ENCODE peak calls at places on chromosomes 3 and 15, in seven cellular contexts. B is thyroid gland, L is suprapubic skin, X is prostate gland, Y is IMR-90, J is stomach, E is ovary. R is an unnamed sample.

GRCh38 chr3:182384182-182384581 is 409.1 kb upstream of the ATP11B start:
- DNase-seq in B (no peak), L (no peak), X (no peak), Y (no peak), J (no peak), E (no peak), R (no peak)

GRCh38 chr3:104145164-104145563 is 1221.5 kb upstream of the ALCAM start:
- DNase-seq in B (no peak), L (no peak), X (no peak), Y (no peak), J (no peak), E (no peak), R (no peak)

GRCh38 chr3:176855901-176856486 is 341.3 kb downstream of the TBL1XR1 start:
- DNase-seq in B (no peak), L (no peak), X (no peak), Y (no peak), J (no peak), E (no peak), R (no peak)

GRCh38 chr3:42224178-42224577 is 41.8 kb downstream of the CCK start:
- DNase-seq in B (no peak), L (no peak), X (no peak), Y (no peak), J (no peak), E (no peak), R (no peak)

GRCh38 chr15:73865904-73866303 is 7.5 kb upstream of the TBC1D21 start:
- DNase-seq in B (no peak), L (no peak), X (no peak), Y (no peak), J (peak; percentile 7), E (no peak), R (no peak)

GRCh38 chr15:73127302-73127936 is 75.2 kb downstream of the NEO1 start:
- DNase-seq in B (no peak), L (no peak), X (no peak), Y (peak; percentile 30), J (no peak), E (no peak), R (no peak)

GRCh38 chr15:73935547-73935946 is 9.3 kb downstream of the LOXL1 start:
- DNase-seq in B (no peak), L (no peak), X (no peak), Y (peak; percentile 47), J (no peak), E (no peak), R (peak; percentile 35)

GRCh38 chr3:167008765-167009164 is 371.3 kb downstream of the ZBBX start:
- DNase-seq in B (no peak), L (no peak), X (no peak), Y (no peak), J (no peak), E (no peak), R (no peak)

GRCh38 chr3:15512173-15512572 is 9.3 kb downstream of the COLQ start:
- DNase-seq in B (peak; percentile 86), L (no peak), X (no peak), Y (peak; percentile 27), J (peak; percentile 69), E (peak; percentile 23), R (no peak)

GRCh38 chr15:66789029-66790025 is 87.3 kb downstream of the SMAD6 start:
- DNase-seq in B (peak; percentile 50), L (no peak), X (no peak), Y (peak; percentile 81), J (peak; percentile 49), E (peak; percentile 72), R (no peak)

GRCh38 chr3:132405188-132405587 is 12.1 kb upstream of the DNAJC13 start:
- DNase-seq in B (no peak), L (no peak), X (no peak), Y (no peak), J (no peak), E (no peak), R (no peak)

GRCh38 chr15:67731112-67731761 is 94.1 kb upstream of the SKOR1 start:
- DNase-seq in B (no peak), L (no peak), X (no peak), Y (no peak), J (no peak), E (no peak), R (no peak)

GRCh38 chr3:9088431-9089353 is 125.4 kb upstream of the RAD18 start:
- DNase-seq in B (peak; percentile 77), L (no peak), X (no peak), Y (no peak), J (peak; percentile 75), E (peak; percentile 35), R (no peak)

GRCh38 chr15:36527512-36528162 is 51.8 kb upstream of the CDIN1 start:
- DNase-seq in B (no peak), L (no peak), X (no peak), Y (no peak), J (no peak), E (no peak), R (no peak)

GRCh38 chr3:141476033-141476432 is 10.8 kb upstream of the RASA2 start:
- DNase-seq in B (no peak), L (no peak), X (no peak), Y (no peak), J (no peak), E (no peak), R (no peak)

GRCh38 chr15:84889313-84889990 is 5.0 kb downstream of the SLC28A1 start:
- DNase-seq in B (no peak), L (no peak), X (no peak), Y (no peak), J (no peak), E (no peak), R (no peak)

GRCh38 chr15:26736502-26737248 is 36.2 kb downstream of the GABRB3 start:
- DNase-seq in B (no peak), L (no peak), X (no peak), Y (no peak), J (no peak), E (no peak), R (no peak)

GRCh38 chr15:65194826-65195541 is 9.8 kb upstream of the CLPX start:
- DNase-seq in B (peak; percentile 78), L (no peak), X (no peak), Y (no peak), J (no peak), E (no peak), R (no peak)

DNA sequence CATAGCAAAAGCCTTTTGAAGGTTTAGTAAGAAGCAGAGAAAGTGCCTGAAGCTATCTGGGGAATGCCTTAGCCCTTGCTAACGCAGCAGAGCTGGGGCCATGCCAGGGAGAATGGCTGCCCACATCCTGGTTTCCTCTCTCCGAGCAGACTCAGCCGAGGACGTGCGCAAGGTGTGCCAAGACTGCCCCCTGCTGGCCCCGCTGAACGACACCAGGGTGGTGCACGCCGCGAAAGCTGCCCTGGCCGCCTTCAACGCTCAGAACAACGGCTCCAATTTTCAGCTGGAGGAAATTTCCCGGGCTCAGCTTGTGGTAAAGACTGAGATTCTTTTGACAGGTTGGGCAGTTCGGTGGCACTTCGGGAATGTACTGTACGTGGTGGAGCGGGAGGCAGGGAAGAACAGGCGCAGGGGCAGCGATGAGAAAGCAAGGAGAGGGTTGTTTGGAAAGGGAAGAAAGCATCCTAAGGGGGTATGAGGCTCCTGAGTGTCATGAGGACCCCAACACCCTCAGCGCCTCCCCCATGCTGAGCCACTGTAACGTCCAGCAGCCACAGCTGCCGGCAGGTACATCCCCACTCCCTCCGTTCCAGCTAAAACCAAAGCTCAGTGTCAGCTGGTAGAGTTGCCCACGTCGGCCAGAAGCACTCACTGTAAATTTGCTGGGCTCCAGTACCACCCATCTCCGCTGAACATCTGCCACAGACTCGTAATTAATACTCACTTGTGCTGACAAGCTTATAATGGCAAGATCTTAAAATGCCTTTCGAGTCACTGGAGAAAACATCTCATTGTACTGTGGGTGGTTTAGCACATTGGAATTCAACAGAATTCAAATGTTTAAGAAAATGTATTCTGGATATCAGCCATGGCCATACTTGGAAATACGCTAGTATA is 4.4 kb downstream of the AHSG start:
- DNase-seq in B (peak; percentile 87), L (peak; percentile 92), X (peak; percentile 88), Y (peak; percentile 96), J (peak; percentile 91), E (peak; percentile 55), R (peak; percentile 96)
- TF ChIP-seq CTCF in B (peak; percentile 67), L (peak; percentile 80), X (peak; percentile 74), Y (peak; percentile 96), J (peak; percentile 74), E (peak; percentile 27), R (peak; percentile 92)

GRCh38 chr15:101068523-101068960 is 149.4 kb downstream of the LRRK1 start:
- DNase-seq in B (no peak), L (no peak), X (no peak), Y (peak; percentile 27), J (no peak), E (no peak), R (peak; percentile 69)

GRCh38 chr15:101070024-101070423 is 150.9 kb downstream of the LRRK1 start:
- DNase-seq in B (no peak), L (no peak), X (no peak), Y (no peak), J (no peak), E (no peak), R (peak; percentile 34)

GRCh38 chr15:101070502-101071273 is 151.5 kb downstream of the LRRK1 start:
- DNase-seq in B (no peak), L (no peak), X (no peak), Y (peak; percentile 89), J (no peak), E (no peak), R (peak; percentile 41)

GRCh38 chr15:101067660-101068522 is 148.7 kb downstream of the LRRK1 start:
- DNase-seq in B (no peak), L (no peak), X (no peak), Y (peak; percentile 7), J (no peak), E (no peak), R (peak; percentile 70)

GRCh38 chr15:101068961-101069734 is 150.0 kb downstream of the LRRK1 start:
- DNase-seq in B (no peak), L (no peak), X (no peak), Y (peak; percentile 61), J (no peak), E (no peak), R (peak; percentile 51)
- TF ChIP-seq POLR2A in B (no peak), L (no peak), X (no peak), Y (no peak), J (no peak), E (no peak), R (no peak)

GRCh38 chr15:70281811-70282307 is 184.1 kb upstream of the TLE3 start:
- DNase-seq in B (no peak), L (peak; percentile 45), X (no peak), Y (peak; percentile 66), J (no peak), E (peak; percentile 4), R (peak; percentile 63)
- TF ChIP-seq CTCF in B (no peak), L (no peak), X (no peak), Y (no peak), J (no peak), E (no peak), R (no peak)

DNA sequence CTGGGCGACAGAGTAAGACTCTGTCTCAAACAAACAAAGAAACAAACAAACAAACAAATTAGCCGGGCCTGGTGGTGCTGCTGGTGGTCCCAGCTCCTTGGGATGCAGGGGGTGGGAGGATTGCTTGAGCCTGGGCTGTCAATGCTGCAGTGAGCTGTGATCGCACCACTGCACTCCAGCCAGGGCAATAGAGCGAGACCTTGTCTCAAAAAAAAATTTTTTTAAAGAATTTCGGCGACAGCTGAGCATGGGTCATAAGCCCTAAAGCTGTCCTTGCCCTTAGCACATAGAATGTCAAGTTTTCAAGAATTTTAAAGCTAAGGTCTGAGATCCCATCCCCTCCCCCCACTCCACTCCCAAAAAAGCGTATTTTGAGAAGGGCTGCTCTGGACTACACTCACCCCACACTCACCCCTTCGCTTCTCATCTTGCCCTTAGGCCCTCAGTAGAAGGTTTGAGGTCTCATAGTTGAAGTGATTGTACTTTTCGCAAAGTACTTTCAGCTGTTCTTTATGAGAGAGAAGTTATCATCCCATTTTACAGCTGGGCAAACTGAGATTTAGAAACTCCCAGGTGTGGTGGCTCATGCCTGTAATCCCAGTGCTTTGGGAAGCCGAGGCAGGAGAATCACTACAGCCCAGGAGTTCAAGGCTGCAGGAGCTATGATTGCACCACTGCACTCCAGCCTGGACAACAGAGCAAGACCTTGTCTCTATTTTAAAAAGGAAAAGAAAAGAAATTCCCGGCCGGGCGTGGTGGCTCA is 34.3 kb upstream of the FLNB start:
- DNase-seq in B (no peak), L (no peak), X (no peak), Y (no peak), J (no peak), E (no peak), R (no peak)
- TF ChIP-seq POLR2A in B (no peak), L (no peak), X (no peak), Y (no peak), J (no peak), E (no peak), R (no peak)

R was measured in spleen.